ENCODE peak calls at places on chromosomes 4 and X, in four cellular contexts. L is K562, I is H1, O is HepG2. K is an unnamed sample.

GRCh38 chr4:177607111-177607573 is 164.9 kb upstream of the AGA start:
- DNase-seq in L (no peak), I (no peak), O (no peak), K (no peak)

GRCh38 chrX:9724711-9725110 is 40.9 kb downstream of the GPR143 start:
- DNase-seq in L (no peak), I (no peak), O (no peak), K (no peak)

GRCh38 chrX:31606796-31607195 is 535.0 kb upstream of the FTHL17 start:
- DNase-seq in L (no peak), I (no peak), O (no peak), K (no peak)

GRCh38 chr4:172997851-172998250 is 170.8 kb upstream of the GALNT7 start:
- DNase-seq in L (no peak), I (no peak), O (no peak), K (no peak)

GRCh38 chrX:22748093-22748999 is 251.4 kb upstream of the DDX53 start:
- DNase-seq in L (peak; percentile 16), I (peak; percentile 9), O (peak; percentile 13), K (peak; percentile 38)

GRCh38 chr4:101158136-101158485 is 189.2 kb downstream of the PPP3CA start:
- DNase-seq in L (no peak), I (no peak), O (no peak), K (peak; percentile 12)

GRCh38 chr4:161856711-161857326 is 307.0 kb downstream of the FSTL5 start:
- DNase-seq in L (no peak), I (no peak), O (no peak), K (no peak)

GRCh38 chr4:176762661-176763308 is 29.9 kb downstream of the VEGFC start:
- DNase-seq in L (no peak), I (no peak), O (no peak), K (no peak)

GRCh38 chr4:15004701-15005301 is 2.5 kb downstream of the CPEB2 start:
- DNase-seq in L (peak; percentile 45), I (no peak), O (peak; percentile 20), K (no peak)

GRCh38 chr4:142155347-142155746 is 519.0 kb downstream of the IL15 start:
- DNase-seq in L (no peak), I (no peak), O (no peak), K (no peak)

DNA sequence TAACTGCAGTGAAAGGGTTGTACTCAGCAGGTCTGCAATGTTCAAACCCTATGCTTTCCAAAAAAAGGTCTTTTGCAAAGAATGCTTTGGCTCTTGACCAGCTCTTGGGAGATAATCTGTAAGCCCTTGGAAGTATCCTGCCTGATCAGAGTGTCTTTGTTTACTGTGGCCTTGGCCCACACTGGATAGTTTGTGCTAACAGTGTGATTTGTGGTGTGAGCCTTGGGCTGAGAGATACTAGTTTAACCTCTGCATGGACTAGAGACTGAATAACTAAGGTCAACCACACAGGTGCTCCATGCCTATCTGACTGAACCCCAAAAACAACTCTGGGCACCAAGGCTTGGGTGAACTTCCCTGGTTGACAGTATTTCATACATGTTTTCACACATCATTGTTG is 3.6 kb upstream of the MAGED1 start:
- DNase-seq in L (no peak), I (no peak), O (no peak), K (no peak)
- TF ChIP-seq JUN in L (no peak), I (no peak), O (no peak), K (no peak)

GRCh38 chrX:103792916-103793540 is 16.4 kb downstream of the PLP1 start:
- DNase-seq in L (no peak), I (no peak), O (no peak), K (no peak)

GRCh38 chrX:103791233-103791632 is 14.6 kb downstream of the PLP1 start:
- DNase-seq in L (no peak), I (no peak), O (no peak), K (no peak)

GRCh38 chrX:103791826-103792458 is 15.3 kb downstream of the PLP1 start:
- DNase-seq in L (no peak), I (no peak), O (no peak), K (no peak)

GRCh38 chrX:103793541-103793932 is 16.9 kb downstream of the PLP1 start:
- DNase-seq in L (no peak), I (no peak), O (no peak), K (no peak)

DNA sequence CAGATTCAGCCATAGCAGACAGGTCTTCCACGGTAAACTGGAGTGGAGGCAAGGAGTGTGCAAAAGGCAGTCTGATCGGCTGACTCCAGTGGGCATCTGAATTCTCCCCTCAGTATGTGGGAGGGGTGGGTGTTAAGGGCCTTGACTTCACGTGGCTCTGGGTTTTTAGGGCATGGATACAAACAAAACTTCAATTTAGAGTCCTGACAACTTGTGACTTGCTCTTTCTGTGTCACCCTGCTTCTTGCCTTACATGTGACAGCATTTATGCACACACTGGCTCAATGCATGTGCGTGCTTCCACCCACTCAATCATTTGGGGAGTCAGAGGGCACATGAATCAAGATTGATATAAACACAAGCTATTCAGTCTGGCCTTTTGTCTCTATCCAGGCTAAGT is 17.5 kb downstream of the PLP1 start:
- DNase-seq in L (no peak), I (no peak), O (no peak), K (no peak)
- TF ChIP-seq RAD21 in L (no peak), I (no peak), O (no peak), K (no peak)

GRCh38 chr4:112885897-112886296 is 163.6 kb upstream of the ANK2 start:
- DNase-seq in L (no peak), I (no peak), O (no peak), K (no peak)
- H3K4me1 ChIP-seq in L (no peaks in the 10 kb centered on the region), I (peaks cover 1% of the 10 kb centered on the region), O (no peaks in the 10 kb centered on the region), K (no peaks in the 10 kb centered on the region)

GRCh38 chr4:95835672-95836071 is 4.2 kb upstream of the PDHA2 start:
- DNase-seq in L (peak; percentile 7), I (no peak), O (no peak), K (peak; percentile 15)
- TF ChIP-seq JUN in L (no peak), I (no peak), O (no peak), K (no peak)